ENCODE peak calls at places on chromosomes 4 and X, in seven cellular contexts. O is Caki2; M is GM13976; Z is progenitor cell of endocrine pancreas; U is stimulated activated CD4-positive, alpha-beta T cell treated with anti-CD3 and anti-CD28 coated beads, Interleukin-4, amount 100 ng/mL, for 48 hours; G is lower lobe of right lung; F is iris pigment epithelial cell. E is an unnamed sample.
A peak's percentile ranks its signal among the peaks of the same experiment; 100 is the strongest.

GRCh38 chr4:46698891-46699290 is 210.2 kb downstream of the COX7B2 start:
- DNase-seq in G (no peak), F (no peak), M (no peak), U (no peak), O (no peak), Z (no peak), E (no peak)

GRCh38 chr4:46839128-46839527 is 69.9 kb downstream of the COX7B2 start:
- DNase-seq in U (no peak), O (no peak), Z (no peak), M (no peak), F (no peak), G (no peak), E (no peak)

GRCh38 chr4:7909966-7910720 is 29.5 kb downstream of the AFAP1 start:
- DNase-seq in F (peak; percentile 76), Z (no peak), M (no peak), G (no peak), U (no peak), O (no peak), E (no peak)

GRCh38 chrX:23879380-23880090 is 28.2 kb downstream of the APOO start:
- DNase-seq in G (no peak), M (no peak), Z (no peak), O (no peak), F (no peak), U (no peak), E (no peak)

GRCh38 chr4:164423819-164424218 is 330.1 kb upstream of the SMIM31 start:
- DNase-seq in F (no peak), O (no peak), U (no peak), Z (no peak), G (no peak), M (no peak), E (no peak)

GRCh38 chr4:48681856-48682255 is 98.2 kb downstream of the FRYL start:
- DNase-seq in Z (no peak), G (no peak), M (peak; percentile 36), F (peak; percentile 59), O (no peak), U (no peak), E (no peak)

GRCh38 chr4:184416913-184417734 is 57.2 kb downstream of the IRF2 start:
- DNase-seq in G (no peak), Z (no peak), O (no peak), U (no peak), F (peak; percentile 28), M (peak; percentile 60), E (no peak)

GRCh38 chr4:165079476-165079875 is 25.8 kb downstream of the TRIM75 start:
- DNase-seq in F (peak; percentile 73), M (no peak), G (no peak), O (peak; percentile 12), Z (no peak), U (no peak), E (no peak)

GRCh38 chr4:102535398-102536082 is 34.4 kb downstream of the NFKB1 start:
- DNase-seq in F (peak; percentile 84), U (no peak), Z (no peak), M (no peak), O (no peak), G (no peak), E (no peak)

GRCh38 chr4:78937837-78938236 is 1.4 kb downstream of the PAQR3 start:
- DNase-seq in G (no peak), U (no peak), F (no peak), M (no peak), O (peak; percentile 73), Z (no peak), E (no peak)

GRCh38 chr4:109755656-109756055 is 25.8 kb upstream of the PLA2G12A start:
- DNase-seq in F (no peak), U (no peak), O (no peak), G (no peak), M (no peak), Z (no peak), E (no peak)

E was measured in GM12891.